ENCODE peak calls at places on chromosomes 16 and 17, in nine cellular contexts. One of them, this sample, is unnamed.

GRCh38 chr16:84718-85452 is 6.9 kb downstream of the MPG start:
- DNase-seq in HCT116: no peak
- DNase-seq in thoracic aorta: peak; percentile 79
- DNase-seq in heart left ventricle: peak; percentile 72
- DNase-seq in fibroblast of lung: peak; percentile 97
- DNase-seq in HFFc6: peak; percentile 93
- DNase-seq in endothelial cell: peak; percentile 39
- DNase-seq in right atrium auricular region: peak; percentile 90
- DNase-seq in right lobe of liver: no peak
- DNase-seq in this sample: peak; percentile 90

GRCh38 chr17:67753026-67753425 is 35.3 kb downstream of the NOL11 start:
- DNase-seq in right atrium auricular region: no peak
- DNase-seq in HFFc6: no peak
- DNase-seq in right lobe of liver: no peak
- DNase-seq in HCT116: no peak
- DNase-seq in endothelial cell: no peak
- DNase-seq in heart left ventricle: no peak
- DNase-seq in thoracic aorta: no peak
- DNase-seq in fibroblast of lung: no peak
- DNase-seq in this sample: no peak

GRCh38 chr16:7304257-7304656 is 28.4 kb upstream of the RBFOX1 start:
- DNase-seq in HFFc6: no peak
- DNase-seq in thoracic aorta: no peak
- DNase-seq in endothelial cell: no peak
- DNase-seq in heart left ventricle: no peak
- DNase-seq in right atrium auricular region: no peak
- DNase-seq in fibroblast of lung: no peak
- DNase-seq in right lobe of liver: no peak
- DNase-seq in HCT116: no peak
- DNase-seq in this sample: no peak

GRCh38 chr17:30344283-30345088 is 10.6 kb upstream of the TMIGD1 start:
- DNase-seq in HFFc6: no peak
- DNase-seq in heart left ventricle: peak; percentile 46
- DNase-seq in HCT116: no peak
- DNase-seq in fibroblast of lung: peak; percentile 55
- DNase-seq in right lobe of liver: peak; percentile 85
- DNase-seq in endothelial cell: peak; percentile 27
- DNase-seq in right atrium auricular region: peak; percentile 59
- DNase-seq in thoracic aorta: no peak
- DNase-seq in this sample: no peak

GRCh38 chr17:46770818-46771600 is 47.5 kb downstream of the WNT3 start:
- DNase-seq in endothelial cell: peak; percentile 58
- DNase-seq in right atrium auricular region: no peak
- DNase-seq in HCT116: no peak
- DNase-seq in HFFc6: peak; percentile 45
- DNase-seq in heart left ventricle: peak; percentile 43
- DNase-seq in right lobe of liver: no peak
- DNase-seq in thoracic aorta: no peak
- DNase-seq in fibroblast of lung: peak; percentile 48
- DNase-seq in this sample: peak; percentile 85

GRCh38 chr16:57893559-57894389 is 77.2 kb downstream of the CNGB1 start:
- DNase-seq in thoracic aorta: no peak
- DNase-seq in right atrium auricular region: no peak
- DNase-seq in HFFc6: peak; percentile 74
- DNase-seq in right lobe of liver: peak; percentile 82
- DNase-seq in endothelial cell: no peak
- DNase-seq in heart left ventricle: no peak
- DNase-seq in HCT116: no peak
- DNase-seq in fibroblast of lung: peak; percentile 87
- DNase-seq in this sample: no peak

GRCh38 chr16:71894229-71894920 is 956 bp upstream of the IST1 start:
- DNase-seq in HCT116: peak; percentile 43
- DNase-seq in right lobe of liver: peak; percentile 68
- DNase-seq in endothelial cell: peak; percentile 38
- DNase-seq in heart left ventricle: peak; percentile 42
- DNase-seq in thoracic aorta: no peak
- DNase-seq in fibroblast of lung: peak; percentile 68
- DNase-seq in right atrium auricular region: peak; percentile 76
- DNase-seq in HFFc6: peak; percentile 52
- DNase-seq in this sample: no peak

GRCh38 chr16:27840311-27841060 is 223.0 kb downstream of the GSG1L start:
- DNase-seq in HFFc6: no peak
- DNase-seq in endothelial cell: no peak
- DNase-seq in right lobe of liver: no peak
- DNase-seq in right atrium auricular region: no peak
- DNase-seq in HCT116: no peak
- DNase-seq in thoracic aorta: no peak
- DNase-seq in heart left ventricle: no peak
- DNase-seq in fibroblast of lung: no peak
- DNase-seq in this sample: peak; percentile 70

GRCh38 chr17:83129676-83130075 is 50.3 kb downstream of the METRNL start:
- DNase-seq in HFFc6: no peak
- DNase-seq in HCT116: no peak
- DNase-seq in fibroblast of lung: no peak
- DNase-seq in thoracic aorta: no peak
- DNase-seq in endothelial cell: no peak
- DNase-seq in heart left ventricle: no peak
- DNase-seq in right atrium auricular region: no peak
- DNase-seq in right lobe of liver: no peak
- DNase-seq in this sample: peak; percentile 58

GRCh38 chr16:2277466-2278271 is 9.7 kb upstream of the RNPS1 start:
- DNase-seq in fibroblast of lung: no peak
- DNase-seq in HCT116: no peak
- DNase-seq in right atrium auricular region: no peak
- DNase-seq in heart left ventricle: no peak
- DNase-seq in endothelial cell: no peak
- DNase-seq in HFFc6: no peak
- DNase-seq in right lobe of liver: no peak
- DNase-seq in thoracic aorta: no peak
- DNase-seq in this sample: peak; percentile 85

GRCh38 chr16:88815901-88816589 is 4.3 kb upstream of the APRT start:
- DNase-seq in heart left ventricle: no peak
- DNase-seq in endothelial cell: peak; percentile 66
- DNase-seq in thoracic aorta: no peak
- DNase-seq in HFFc6: no peak
- DNase-seq in HCT116: no peak
- DNase-seq in right lobe of liver: no peak
- DNase-seq in fibroblast of lung: no peak
- DNase-seq in right atrium auricular region: no peak
- DNase-seq in this sample: no peak

GRCh38 chr16:8929086-8929748 is 34.5 kb downstream of the USP7 start:
- DNase-seq in endothelial cell: no peak
- DNase-seq in fibroblast of lung: no peak
- DNase-seq in right atrium auricular region: no peak
- DNase-seq in right lobe of liver: no peak
- DNase-seq in thoracic aorta: no peak
- DNase-seq in HFFc6: no peak
- DNase-seq in HCT116: no peak
- DNase-seq in heart left ventricle: no peak
- DNase-seq in this sample: no peak

GRCh38 chr17:37256627-37257026 is 119.2 kb upstream of the C17orf78 start:
- DNase-seq in HCT116: no peak
- DNase-seq in thoracic aorta: no peak
- DNase-seq in right lobe of liver: no peak
- DNase-seq in right atrium auricular region: no peak
- DNase-seq in heart left ventricle: no peak
- DNase-seq in fibroblast of lung: no peak
- DNase-seq in endothelial cell: no peak
- DNase-seq in HFFc6: no peak
- DNase-seq in this sample: no peak

DNA sequence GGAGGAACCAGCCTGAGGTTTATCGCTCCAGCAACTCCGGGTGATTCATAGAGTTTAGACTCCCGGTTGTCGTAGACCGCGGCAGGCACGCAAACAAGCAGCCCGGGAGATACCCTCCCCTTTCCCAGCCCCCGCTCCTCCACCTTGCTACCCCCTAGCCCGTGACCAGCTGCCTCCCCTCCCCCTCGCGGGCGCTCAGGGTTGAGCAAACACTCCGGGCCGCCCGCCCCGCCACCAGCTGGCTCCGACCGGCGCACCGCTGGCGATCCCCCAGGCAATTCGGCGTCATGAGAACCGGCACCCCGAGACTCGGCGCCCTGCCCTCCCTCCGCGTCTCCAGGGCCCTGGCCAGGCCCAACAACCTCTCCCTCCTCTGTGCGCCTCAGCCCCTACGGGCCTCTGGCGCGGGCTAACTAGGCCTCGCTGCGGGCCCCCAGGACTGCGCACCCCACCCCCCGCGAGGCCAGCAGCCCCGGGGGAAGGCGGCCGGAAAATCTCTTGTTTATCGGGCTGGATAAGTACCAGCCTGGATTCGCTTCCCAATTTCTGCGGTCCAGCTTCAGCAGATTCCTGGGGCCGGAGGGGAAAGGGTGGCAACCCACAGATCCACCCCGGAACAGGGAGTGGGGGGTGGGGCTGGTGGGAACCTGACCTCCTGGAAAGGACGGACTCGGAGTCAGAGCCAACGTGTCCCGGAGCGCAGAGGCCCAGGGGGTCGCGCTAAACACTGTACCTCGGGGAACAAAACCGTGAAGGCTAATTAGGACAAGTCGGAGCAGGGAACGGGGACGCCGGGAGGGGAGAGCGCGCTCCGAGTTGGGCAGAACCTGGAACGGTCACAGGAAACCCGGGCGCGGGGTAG is 951 bp upstream of the GPRC5C start:
- DNase-seq in endothelial cell: peak; percentile 63
- DNase-seq in HFFc6: no peak
- DNase-seq in right atrium auricular region: peak; percentile 76
- DNase-seq in heart left ventricle: peak; percentile 87
- DNase-seq in fibroblast of lung: peak; percentile 86
- DNase-seq in thoracic aorta: peak; percentile 81
- DNase-seq in HCT116: peak; percentile 40
- DNase-seq in right lobe of liver: peak; percentile 96
- DNase-seq in this sample: no peak
- TF ChIP-seq CTCF in endothelial cell: no peak
- TF ChIP-seq CTCF in HFFc6: no peak
- TF ChIP-seq CTCF in right atrium auricular region: no peak
- TF ChIP-seq CTCF in heart left ventricle: no peak
- TF ChIP-seq CTCF in fibroblast of lung: no peak
- TF ChIP-seq CTCF in thoracic aorta: no peak
- TF ChIP-seq CTCF in HCT116: no peak
- TF ChIP-seq CTCF in right lobe of liver: no peak
- TF ChIP-seq CTCF in this sample: peak; percentile 9

DNA sequence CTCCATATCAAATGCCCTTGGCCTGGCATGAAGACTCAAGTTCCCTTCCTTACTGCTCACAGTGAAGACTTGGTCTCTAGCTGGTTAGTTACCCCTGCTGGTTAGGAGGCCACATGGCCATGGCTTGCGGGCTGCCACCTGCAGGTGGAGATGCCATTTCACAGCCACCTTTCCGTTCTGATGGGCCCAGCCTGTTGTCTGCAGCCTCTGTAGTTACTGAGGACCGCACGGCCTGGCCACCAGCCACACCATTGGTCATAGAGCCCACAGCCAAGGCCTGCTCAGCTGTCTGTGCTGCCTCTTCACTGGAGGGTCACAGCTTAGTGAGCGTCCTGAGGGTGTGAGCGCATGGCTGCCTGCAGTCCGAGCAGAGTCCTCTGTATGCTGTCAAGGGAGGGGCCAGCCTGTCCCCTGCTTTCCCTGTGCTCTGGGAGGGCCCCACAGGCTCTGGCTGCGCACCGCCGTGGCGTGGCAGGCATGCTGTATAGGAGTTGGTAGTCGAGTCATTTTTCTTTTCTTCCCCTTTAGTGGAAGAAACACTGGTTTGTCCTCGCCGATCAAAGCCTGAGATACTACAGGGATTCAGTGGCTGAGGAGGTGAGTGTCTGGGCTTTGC is 59.2 kb downstream of the PLD6 start:
- DNase-seq in fibroblast of lung: peak; percentile 57
- DNase-seq in heart left ventricle: no peak
- DNase-seq in thoracic aorta: no peak
- DNase-seq in HFFc6: no peak
- DNase-seq in endothelial cell: no peak
- DNase-seq in right atrium auricular region: no peak
- DNase-seq in right lobe of liver: no peak
- DNase-seq in HCT116: peak; percentile 15
- DNase-seq in this sample: no peak
- TF ChIP-seq CTCF in fibroblast of lung: no peak
- TF ChIP-seq CTCF in heart left ventricle: no peak
- TF ChIP-seq CTCF in thoracic aorta: no peak
- TF ChIP-seq CTCF in HFFc6: peak; percentile 55
- TF ChIP-seq CTCF in endothelial cell: peak; percentile 27
- TF ChIP-seq CTCF in right atrium auricular region: no peak
- TF ChIP-seq CTCF in right lobe of liver: peak; percentile 39
- TF ChIP-seq CTCF in HCT116: peak; percentile 59
- TF ChIP-seq CTCF in this sample: peak; percentile 58

DNA sequence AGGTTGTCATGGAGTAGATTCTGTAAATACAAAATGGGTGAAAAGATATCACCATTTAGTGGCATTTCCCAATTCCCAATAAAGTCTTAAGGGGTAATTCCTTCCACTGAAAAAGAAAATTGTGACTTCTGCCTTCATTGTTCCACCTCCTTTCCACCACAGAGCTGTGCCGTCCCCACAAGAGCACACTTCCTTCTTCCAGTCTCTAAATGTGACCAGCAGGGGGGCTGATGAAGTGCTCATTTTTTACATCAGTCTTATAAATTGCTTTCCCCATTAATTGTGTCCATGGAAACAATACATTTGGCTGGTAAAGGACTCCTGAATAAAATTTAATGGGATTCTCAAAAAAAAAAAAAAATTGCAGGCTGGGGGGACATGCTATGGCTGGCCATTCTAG is 260.8 kb upstream of the PSMD7 start:
- DNase-seq in HFFc6: no peak
- DNase-seq in right lobe of liver: no peak
- DNase-seq in right atrium auricular region: no peak
- DNase-seq in fibroblast of lung: no peak
- DNase-seq in HCT116: peak; percentile 7
- DNase-seq in heart left ventricle: no peak
- DNase-seq in thoracic aorta: no peak
- DNase-seq in endothelial cell: peak; percentile 33
- DNase-seq in this sample: no peak
- TF ChIP-seq CTCF in HFFc6: peak; percentile 43
- TF ChIP-seq CTCF in right lobe of liver: peak; percentile 23
- TF ChIP-seq CTCF in right atrium auricular region: peak; percentile 20
- TF ChIP-seq CTCF in fibroblast of lung: peak; percentile 28
- TF ChIP-seq CTCF in HCT116: peak; percentile 42
- TF ChIP-seq CTCF in heart left ventricle: no peak
- TF ChIP-seq CTCF in thoracic aorta: no peak
- TF ChIP-seq CTCF in endothelial cell: peak; percentile 38
- TF ChIP-seq CTCF in this sample: peak; percentile 62

DNA sequence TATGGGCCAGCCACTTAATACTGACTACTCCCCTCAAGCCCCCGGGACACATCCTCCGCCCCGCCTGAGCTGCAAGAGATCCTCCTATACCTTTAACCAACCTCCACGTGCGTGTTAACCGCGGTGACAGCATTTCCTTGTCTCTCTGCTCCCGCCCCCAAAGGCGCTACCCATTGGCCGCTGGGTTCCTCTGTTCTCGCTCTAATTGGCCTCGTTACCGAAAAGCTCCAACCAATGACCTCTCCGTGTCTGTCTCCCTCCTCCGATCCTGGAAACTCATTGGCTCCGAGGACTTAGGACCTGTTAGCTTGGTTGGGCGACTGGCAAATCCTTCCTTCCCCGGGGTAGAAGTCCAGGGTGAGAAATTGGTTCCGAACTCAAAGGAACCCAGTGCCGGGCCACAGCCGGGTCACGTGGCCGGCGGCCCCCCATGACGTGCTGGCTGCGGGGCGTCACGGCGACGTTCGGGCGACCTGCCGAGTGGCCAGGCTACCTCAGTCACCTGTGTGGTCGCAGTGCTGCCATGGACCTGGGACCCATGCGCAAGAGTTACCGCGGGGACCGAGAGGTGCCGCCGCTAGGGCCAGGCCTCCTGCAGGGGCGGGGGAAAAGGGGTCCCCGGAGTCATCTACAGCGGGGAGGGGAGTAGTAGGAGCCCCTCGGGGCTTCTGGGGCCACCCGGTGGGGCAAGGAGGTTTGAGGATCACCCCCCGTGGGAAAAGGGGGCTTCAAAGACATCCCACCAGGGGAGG is at the start of gene PNPO:
- DNase-seq in HFFc6: peak; percentile 99
- DNase-seq in thoracic aorta: peak; percentile 94
- DNase-seq in right atrium auricular region: peak; percentile 98
- DNase-seq in right lobe of liver: peak; percentile 97
- DNase-seq in endothelial cell: peak; percentile 80
- DNase-seq in fibroblast of lung: peak; percentile 98
- DNase-seq in HCT116: peak; percentile 100
- DNase-seq in heart left ventricle: peak; percentile 95
- DNase-seq in this sample: no peak
- TF ChIP-seq CTCF in HFFc6: no peak
- TF ChIP-seq CTCF in thoracic aorta: no peak
- TF ChIP-seq CTCF in right atrium auricular region: peak; percentile 20
- TF ChIP-seq CTCF in right lobe of liver: no peak
- TF ChIP-seq CTCF in endothelial cell: no peak
- TF ChIP-seq CTCF in fibroblast of lung: no peak
- TF ChIP-seq CTCF in HCT116: peak; percentile 24
- TF ChIP-seq CTCF in heart left ventricle: no peak
- TF ChIP-seq CTCF in this sample: no peak

This sample was measured in chondrocyte.